ENCODE peak calls at places on chromosomes 6 and 20, in five cellular contexts. E is iPS DF 19.7; Y is CD8-positive, alpha-beta T cell; S is GM13977; O is aorta. D is an unnamed sample.

GRCh38 chr6:132227937-132228336 is 173.3 kb downstream of the MOXD1 start:
- DNase-seq in E (no peak), Y (no peak), S (no peak), O (no peak), D (peak; percentile 77)

GRCh38 chr6:149062653-149063348 is 254.7 kb upstream of the TAB2 start:
- DNase-seq in E (no peak), Y (no peak), S (no peak), O (no peak), D (no peak)

GRCh38 chr20:17721802-17722486 is 22.2 kb downstream of the BANF2 start:
- DNase-seq in E (no peak), Y (no peak), S (no peak), O (no peak), D (no peak)

GRCh38 chr20:49851234-49851755 is 38.7 kb downstream of the SLC9A8 start:
- DNase-seq in E (no peak), Y (no peak), S (no peak), O (peak; percentile 62), D (no peak)

GRCh38 chr6:41306187-41306854 is 19.8 kb upstream of the TREM1 start:
- DNase-seq in E (no peak), Y (peak; percentile 50), S (peak; percentile 29), O (no peak), D (peak; percentile 18)

GRCh38 chr20:54650201-54650722 is 174.9 kb downstream of the DOK5 start:
- DNase-seq in E (no peak), Y (no peak), S (no peak), O (no peak), D (peak; percentile 30)

GRCh38 chr20:48864738-48865318 is 37.0 kb upstream of the PREX1 start:
- DNase-seq in E (no peak), Y (no peak), S (no peak), O (no peak), D (no peak)

GRCh38 chr6:34884996-34885395 is 2.8 kb downstream of the TAF11 start:
- DNase-seq in E (no peak), Y (no peak), S (no peak), O (no peak), D (no peak)

GRCh38 chr6:169212897-169213813 is 40.5 kb downstream of the THBS2 start:
- DNase-seq in E (peak; percentile 45), Y (peak; percentile 86), S (peak; percentile 68), O (peak; percentile 95), D (peak; percentile 71)

GRCh38 chr6:83047065-83047754 is 18.4 kb downstream of the UBE3D start:
- DNase-seq in E (peak; percentile 59), Y (no peak), S (no peak), O (no peak), D (no peak)

GRCh38 chr20:4740774-4741431 is 19.2 kb downstream of the PRND start:
- DNase-seq in E (no peak), Y (peak; percentile 73), S (peak; percentile 42), O (peak; percentile 68), D (no peak)

D was measured in stromal cell of bone marrow.